ENCODE peak calls at places on chromosomes 11 and 22, in seven cellular contexts. C is transverse colon, M is Panc1, P is PC-3, T is neural progenitor cell, N is colonic mucosa, F is thyroid gland. O is an unnamed sample.

GRCh38 chr11:79101736-79102135 is 339.1 kb downstream of the TENM4 start:
- DNase-seq in C (no peak), M (no peak), F (peak; percentile 59), P (no peak), T (no peak), N (no peak), O (no peak)

GRCh38 chr22:25482868-25483639 is 81.4 kb upstream of the GRK3 start:
- DNase-seq in T (no peak), M (no peak), N (no peak), P (no peak), C (no peak), F (peak; percentile 78), O (no peak)

GRCh38 chr11:79236541-79236971 is 204.3 kb downstream of the TENM4 start:
- DNase-seq in C (no peak), P (no peak), T (peak; percentile 10), N (no peak), F (peak; percentile 77), M (no peak), O (no peak)

GRCh38 chr11:48182860-48183526 is 33.6 kb upstream of the OR4B1 start:
- DNase-seq in N (no peak), M (no peak), F (no peak), C (no peak), T (no peak), P (no peak), O (no peak)

GRCh38 chr22:28129319-28129962 is 210.4 kb upstream of the PITPNB start:
- DNase-seq in T (no peak), N (no peak), M (no peak), C (no peak), F (peak; percentile 16), P (peak; percentile 46), O (no peak)

GRCh38 chr22:30290318-30290678 is 993 bp upstream of the CASTOR1 start:
- DNase-seq in T (no peak), C (no peak), P (no peak), F (no peak), M (no peak), N (no peak), O (no peak)

GRCh38 chr22:47647181-47647580 is 884.7 kb downstream of the TBC1D22A start:
- DNase-seq in N (no peak), C (no peak), M (no peak), P (no peak), T (no peak), F (no peak), O (no peak)

GRCh38 chr11:17601206-17602075 is 54.4 kb downstream of the OTOG start:
- DNase-seq in M (no peak), F (no peak), P (no peak), C (no peak), T (peak; percentile 46), N (peak; percentile 10), O (no peak)

GRCh38 chr11:76209956-76210885 is 3.9 kb upstream of the WNT11 start:
- DNase-seq in M (no peak), N (peak; percentile 69), T (peak; percentile 81), C (peak; percentile 69), F (peak; percentile 69), P (peak; percentile 49), O (no peak)

GRCh38 chr11:64305075-64305690 is at the start of gene ESRRA:
- DNase-seq in F (peak; percentile 100), M (peak; percentile 96), T (peak; percentile 100), C (peak; percentile 100), N (peak; percentile 100), P (peak; percentile 100), O (peak; percentile 96)

GRCh38 chr11:112322173-112322813 is 61.6 kb upstream of the PLET1 start:
- DNase-seq in M (no peak), N (no peak), P (no peak), F (no peak), T (no peak), C (no peak), O (no peak)

GRCh38 chr11:112321521-112322172 is 61.0 kb upstream of the PLET1 start:
- DNase-seq in T (no peak), N (peak; percentile 82), P (peak; percentile 96), M (no peak), C (peak; percentile 84), F (peak; percentile 97), O (peak; percentile 99)

GRCh38 chr11:112318193-112318592 is 57.5 kb upstream of the PLET1 start:
- DNase-seq in N (no peak), C (no peak), T (no peak), M (no peak), P (peak; percentile 99), F (no peak), O (peak; percentile 97)

GRCh38 chr11:112318661-112319060 is 58.0 kb upstream of the PLET1 start:
- DNase-seq in T (no peak), C (no peak), P (no peak), N (no peak), F (no peak), M (no peak), O (no peak)

DNA sequence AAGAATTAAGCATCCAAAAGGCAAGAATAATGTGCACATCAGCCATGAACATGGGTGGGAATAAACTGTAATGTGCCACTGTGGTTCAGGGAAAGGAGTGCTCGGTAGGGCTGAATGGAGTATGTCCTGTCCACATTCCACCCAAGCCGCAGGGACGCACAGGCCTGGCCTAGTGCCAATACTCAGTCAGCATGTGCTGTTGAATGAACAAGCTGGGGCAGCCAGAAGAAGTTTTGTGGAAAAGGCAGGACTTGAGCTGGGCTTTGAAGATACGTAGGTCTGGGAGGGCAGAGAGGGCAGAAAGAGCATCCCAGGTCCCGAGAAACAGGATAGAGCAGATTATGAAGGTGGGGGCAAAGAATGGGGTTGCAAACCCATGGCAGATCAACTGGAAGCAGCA is 60.0 kb upstream of the PLET1 start:
- DNase-seq in F (peak; percentile 96), C (peak; percentile 68), T (no peak), M (no peak), N (peak; percentile 57), P (peak; percentile 82), O (peak; percentile 83)
- H3K27ac ChIP-seq in F (peak overlapping the region; percentile 77), C (peak overlapping the region; percentile 56), T (no peak overlapping the region), M (no peak overlapping the region), N (no peak overlapping the region), P (peak overlapping the region; percentile 67), O (peak overlapping the region; percentile 30)

DNA sequence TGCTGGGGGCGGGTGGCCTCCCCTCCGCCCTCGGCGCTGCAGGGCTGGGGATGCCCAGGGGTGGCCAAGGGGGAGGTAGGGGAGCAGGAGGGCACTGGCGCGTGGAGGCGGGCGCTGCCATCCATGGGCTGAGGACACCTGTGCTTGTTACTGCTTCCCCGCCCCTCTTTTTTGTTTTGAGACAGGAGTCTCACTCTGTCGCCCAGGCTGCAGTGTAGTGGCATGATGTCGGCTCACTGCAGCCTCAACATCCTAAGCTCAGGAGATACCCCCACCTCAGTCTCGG is 683 bp upstream of the FADS3 start:
- DNase-seq in M (no peak), F (peak; percentile 45), C (no peak), N (no peak), P (no peak), T (no peak), O (peak; percentile 1)
- TF ChIP-seq CTCF in M (no peak), F (no peak), C (no peak), N (no peak), P (no peak), T (no peak), O (no peak)

DNA sequence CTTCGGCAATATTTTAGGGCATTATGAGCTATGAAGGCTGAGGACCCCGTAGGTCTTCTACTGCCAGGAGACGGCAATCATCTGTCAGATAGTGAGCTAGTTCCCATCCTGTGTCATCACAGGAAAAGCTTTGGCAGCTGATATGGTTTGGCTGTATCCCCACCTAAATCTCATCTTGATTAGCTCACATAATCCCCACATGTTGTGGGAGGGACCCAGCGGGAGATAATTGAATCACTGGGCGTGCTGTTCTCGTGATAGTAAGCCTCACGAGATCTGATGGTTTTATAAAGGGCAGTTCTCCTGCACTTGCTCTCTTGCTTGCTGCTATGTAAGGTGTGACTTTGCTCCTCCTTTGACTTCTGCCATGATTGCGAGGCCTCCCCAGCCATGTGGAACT is 18.1 kb downstream of the CSRP3 start:
- DNase-seq in N (no peak), T (no peak), F (no peak), P (no peak), C (no peak), M (no peak), O (no peak)
- H3K27ac ChIP-seq in N (no peak overlapping the region), T (no peak overlapping the region), F (no peak overlapping the region), P (no peak overlapping the region), C (no peak overlapping the region), M (no peak overlapping the region), O (no peak overlapping the region)

DNA sequence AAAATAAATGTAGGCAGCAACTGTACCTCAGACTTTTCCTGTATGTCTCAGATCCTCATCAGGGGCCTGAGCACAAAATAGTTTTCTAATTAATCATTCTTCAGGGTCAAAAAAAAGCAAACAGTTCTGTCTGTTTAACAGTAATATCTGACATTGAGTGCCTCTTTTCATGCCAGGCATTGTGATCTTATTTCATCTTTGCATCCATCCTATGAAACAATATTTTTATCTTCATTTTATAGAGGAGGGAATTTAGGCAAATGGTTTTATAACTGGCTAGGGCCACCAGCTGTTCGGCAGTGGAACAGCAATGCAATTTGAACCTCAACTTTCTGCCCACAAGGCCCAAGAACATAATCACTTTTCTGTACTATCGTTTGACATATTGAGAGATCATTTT is 145.6 kb downstream of the WNT7B start:
- DNase-seq in P (peak; percentile 62), F (no peak), T (no peak), C (no peak), M (peak; percentile 4), N (no peak), O (no peak)
- TF ChIP-seq CTCF in P (peak; percentile 71), F (peak; percentile 23), T (no peak), C (peak; percentile 42), M (peak; percentile 24), N (no peak), O (peak; percentile 54)

DNA sequence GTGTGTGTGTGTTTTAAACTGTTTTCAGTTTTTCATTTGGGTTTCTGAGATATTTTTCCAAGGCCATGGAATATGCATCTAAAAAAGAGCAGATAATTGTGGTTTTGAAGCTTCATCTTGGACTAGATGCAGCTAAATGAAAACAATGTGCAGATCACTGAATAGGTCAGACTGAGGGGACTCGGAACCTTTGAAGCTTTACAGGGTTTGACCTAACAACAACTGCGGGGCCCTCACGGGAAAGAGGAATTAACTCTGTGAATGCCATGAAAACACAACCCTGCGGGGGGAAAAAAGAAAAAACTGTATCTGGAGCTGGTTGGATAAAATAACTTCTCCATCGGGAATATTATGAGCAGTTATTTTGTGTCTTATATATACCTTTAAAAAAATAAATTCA is 76.6 kb downstream of the YAP1 start:
- DNase-seq in C (no peak), N (no peak), P (no peak), T (peak; percentile 81), M (no peak), F (no peak), O (no peak)
- H3K27ac ChIP-seq in C (peak overlapping the region; percentile 12), N (no peak overlapping the region), P (no peak overlapping the region), T (no peak overlapping the region), M (no peak overlapping the region), F (peak overlapping the region; percentile 56), O (no peak overlapping the region)

GRCh38 chr11:55172734-55173415 is 89.1 kb upstream of the TRIM48 start:
- DNase-seq in F (no peak), T (no peak), P (no peak), C (no peak), M (no peak), N (no peak), O (no peak)
- TF ChIP-seq CTCF in F (no peak), T (no peak), P (no peak), C (no peak), M (no peak), N (no peak), O (no peak)

GRCh38 chr11:45884596-45885185 is 760 bp upstream of the MAPK8IP1 start:
- DNase-seq in M (no peak), N (no peak), F (no peak), C (no peak), T (no peak), P (no peak), O (no peak)
- H3K27ac ChIP-seq in M (no peak overlapping the region), N (no peak overlapping the region), F (no peak overlapping the region), C (no peak overlapping the region), T (no peak overlapping the region), P (no peak overlapping the region), O (no peak overlapping the region)